ENCODE peak calls at places on chromosomes 5 and 9, in six cellular contexts. One of them, this sample, is unnamed.
A peak's percentile ranks its signal among the peaks of the same experiment; 100 is the strongest.

GRCh38 chr5:36607114-36607561 is 732 bp downstream of the SLC1A3 start:
- DNase-seq in GM23338: peak; percentile 66
- DNase-seq in uterus: no peak
- DNase-seq in Calu3: peak; percentile 14
- DNase-seq in pancreas: no peak
- DNase-seq in breast epithelium: no peak
- DNase-seq in this sample: no peak

GRCh38 chr5:97538916-97539315 is 355.9 kb upstream of the RIOK2 start:
- DNase-seq in GM23338: no peak
- DNase-seq in uterus: no peak
- DNase-seq in Calu3: no peak
- DNase-seq in pancreas: no peak
- DNase-seq in breast epithelium: no peak
- DNase-seq in this sample: no peak

GRCh38 chr5:143716856-143717255 is 95.1 kb upstream of the HMHB1 start:
- DNase-seq in GM23338: no peak
- DNase-seq in uterus: no peak
- DNase-seq in Calu3: no peak
- DNase-seq in pancreas: no peak
- DNase-seq in breast epithelium: no peak
- DNase-seq in this sample: no peak

GRCh38 chr5:173412566-173412965 is 84.4 kb upstream of the STC2 start:
- DNase-seq in GM23338: peak; percentile 11
- DNase-seq in uterus: no peak
- DNase-seq in Calu3: no peak
- DNase-seq in pancreas: no peak
- DNase-seq in breast epithelium: no peak
- DNase-seq in this sample: no peak

GRCh38 chr9:111898331-111899096 is 1.9 kb downstream of the UGCG start:
- DNase-seq in GM23338: no peak
- DNase-seq in uterus: no peak
- DNase-seq in Calu3: no peak
- DNase-seq in pancreas: no peak
- DNase-seq in breast epithelium: no peak
- DNase-seq in this sample: no peak

GRCh38 chr9:96651626-96652025 is 3.5 kb downstream of the PRXL2C start:
- DNase-seq in GM23338: peak; percentile 12
- DNase-seq in uterus: no peak
- DNase-seq in Calu3: no peak
- DNase-seq in pancreas: no peak
- DNase-seq in breast epithelium: no peak
- DNase-seq in this sample: no peak

GRCh38 chr9:132651259-132651658 is 18.5 kb downstream of the DDX31 start:
- DNase-seq in GM23338: no peak
- DNase-seq in uterus: no peak
- DNase-seq in Calu3: peak; percentile 22
- DNase-seq in pancreas: no peak
- DNase-seq in breast epithelium: no peak
- DNase-seq in this sample: peak; percentile 57

GRCh38 chr5:177473461-177473991 is at the start of gene DBN1:
- DNase-seq in GM23338: peak; percentile 80
- DNase-seq in uterus: no peak
- DNase-seq in Calu3: peak; percentile 72
- DNase-seq in pancreas: peak; percentile 66
- DNase-seq in breast epithelium: no peak
- DNase-seq in this sample: no peak

GRCh38 chr5:142491260-142491659 is 166.4 kb upstream of the SPRY4 start:
- DNase-seq in GM23338: peak; percentile 23
- DNase-seq in uterus: no peak
- DNase-seq in Calu3: no peak
- DNase-seq in pancreas: no peak
- DNase-seq in breast epithelium: no peak
- DNase-seq in this sample: no peak

GRCh38 chr9:21576331-21577189 is 94.4 kb upstream of the IFNE start:
- DNase-seq in GM23338: no peak
- DNase-seq in uterus: no peak
- DNase-seq in Calu3: peak; percentile 36
- DNase-seq in pancreas: no peak
- DNase-seq in breast epithelium: no peak
- DNase-seq in this sample: peak; percentile 75

GRCh38 chr5:149333711-149334443 is 11.4 kb upstream of the GRPEL2 start:
- DNase-seq in GM23338: no peak
- DNase-seq in uterus: no peak
- DNase-seq in Calu3: no peak
- DNase-seq in pancreas: no peak
- DNase-seq in breast epithelium: no peak
- DNase-seq in this sample: no peak

GRCh38 chr5:9474241-9475002 is 71.5 kb downstream of the SEMA5A start:
- DNase-seq in GM23338: no peak
- DNase-seq in uterus: no peak
- DNase-seq in Calu3: no peak
- DNase-seq in pancreas: no peak
- DNase-seq in breast epithelium: no peak
- DNase-seq in this sample: no peak

GRCh38 chr9:101381833-101382342 is 2.9 kb downstream of the BAAT start:
- DNase-seq in GM23338: no peak
- DNase-seq in uterus: no peak
- DNase-seq in Calu3: no peak
- DNase-seq in pancreas: no peak
- DNase-seq in breast epithelium: no peak
- DNase-seq in this sample: no peak

GRCh38 chr5:128254789-128255188 is 171.2 kb downstream of the SLC12A2 start:
- DNase-seq in GM23338: no peak
- DNase-seq in uterus: no peak
- DNase-seq in Calu3: no peak
- DNase-seq in pancreas: no peak
- DNase-seq in breast epithelium: no peak
- DNase-seq in this sample: no peak

GRCh38 chr9:123643518-123643917 is 286.4 kb downstream of the DENND1A start:
- DNase-seq in GM23338: no peak
- DNase-seq in uterus: no peak
- DNase-seq in Calu3: no peak
- DNase-seq in pancreas: no peak
- DNase-seq in breast epithelium: peak; percentile 50
- DNase-seq in this sample: no peak

GRCh38 chr9:8408575-8409190 is 609.1 kb upstream of the DMAC1 start:
- DNase-seq in GM23338: peak; percentile 48
- DNase-seq in uterus: no peak
- DNase-seq in Calu3: no peak
- DNase-seq in pancreas: no peak
- DNase-seq in breast epithelium: no peak
- DNase-seq in this sample: no peak

GRCh38 chr5:2750026-2750757 is 1.3 kb downstream of the IRX2 start:
- DNase-seq in GM23338: peak; percentile 93
- DNase-seq in uterus: no peak
- DNase-seq in Calu3: no peak
- DNase-seq in pancreas: no peak
- DNase-seq in breast epithelium: no peak
- DNase-seq in this sample: no peak
- TF ChIP-seq CTCF in GM23338: no peak
- TF ChIP-seq CTCF in uterus: no peak
- TF ChIP-seq CTCF in Calu3: no peak
- TF ChIP-seq CTCF in pancreas: no peak
- TF ChIP-seq CTCF in breast epithelium: no peak
- TF ChIP-seq CTCF in this sample: no peak

DNA sequence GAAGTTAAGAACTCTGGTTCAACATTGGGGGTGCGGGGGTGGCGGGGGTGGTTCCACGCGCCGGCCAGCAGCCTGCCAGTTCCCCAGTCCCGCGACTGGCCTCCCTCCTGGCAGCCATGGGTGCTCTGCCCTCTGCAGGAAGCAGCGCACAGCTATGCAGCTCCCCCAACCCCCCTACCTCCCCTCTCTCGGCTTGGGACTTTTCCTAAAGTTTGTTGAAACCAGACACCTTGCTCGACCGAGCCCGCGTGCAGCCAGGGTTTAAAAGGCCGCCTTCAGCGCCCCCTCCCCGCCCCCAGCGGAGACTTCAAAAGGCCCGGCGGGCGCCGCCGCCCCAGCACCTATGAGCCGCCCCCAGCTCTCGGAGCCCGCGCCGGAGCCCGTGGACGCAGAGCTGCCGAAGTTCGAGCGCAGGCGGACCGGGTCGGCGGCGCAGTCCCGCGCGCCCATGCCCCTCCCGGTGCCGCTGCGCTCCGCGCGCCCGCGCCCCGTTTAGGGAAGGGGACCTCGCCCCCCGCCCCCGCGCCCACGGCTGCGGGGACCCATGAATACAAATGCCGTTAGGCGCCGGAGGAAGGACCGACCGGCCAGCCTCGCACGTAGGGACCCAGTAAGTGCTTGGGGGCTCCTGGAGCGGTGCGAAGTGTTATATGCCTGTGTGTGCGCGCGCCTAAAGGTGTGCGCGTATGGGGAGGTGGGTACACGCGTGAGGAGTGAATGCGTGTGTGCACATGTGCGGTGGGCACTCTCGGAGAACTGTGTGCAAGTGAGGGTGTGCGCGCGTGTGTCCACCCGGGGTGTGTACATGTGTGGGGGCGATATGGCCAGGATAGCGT is 1.4 kb upstream of the COL27A1 start:
- DNase-seq in GM23338: peak; percentile 93
- DNase-seq in uterus: no peak
- DNase-seq in Calu3: peak; percentile 49
- DNase-seq in pancreas: peak; percentile 59
- DNase-seq in breast epithelium: no peak
- DNase-seq in this sample: no peak
- TF ChIP-seq CTCF in GM23338: peak; percentile 44
- TF ChIP-seq CTCF in uterus: no peak
- TF ChIP-seq CTCF in Calu3: no peak
- TF ChIP-seq CTCF in pancreas: no peak
- TF ChIP-seq CTCF in breast epithelium: no peak
- TF ChIP-seq CTCF in this sample: peak; percentile 55

GRCh38 chr9:131559416-131560000 is 14.2 kb downstream of the PRRT1B start:
- DNase-seq in GM23338: no peak
- DNase-seq in uterus: no peak
- DNase-seq in Calu3: no peak
- DNase-seq in pancreas: no peak
- DNase-seq in breast epithelium: no peak
- DNase-seq in this sample: no peak

GRCh38 chr9:131555841-131556673 is 10.7 kb downstream of the PRRT1B start:
- DNase-seq in GM23338: no peak
- DNase-seq in uterus: no peak
- DNase-seq in Calu3: no peak
- DNase-seq in pancreas: no peak
- DNase-seq in breast epithelium: no peak
- DNase-seq in this sample: no peak

GRCh38 chr9:131554088-131554864 is 9.0 kb downstream of the PRRT1B start:
- DNase-seq in GM23338: peak; percentile 65
- DNase-seq in uterus: no peak
- DNase-seq in Calu3: no peak
- DNase-seq in pancreas: no peak
- DNase-seq in breast epithelium: no peak
- DNase-seq in this sample: no peak

GRCh38 chr9:131554865-131555351 is 9.6 kb downstream of the PRRT1B start:
- DNase-seq in GM23338: peak; percentile 54
- DNase-seq in uterus: no peak
- DNase-seq in Calu3: no peak
- DNase-seq in pancreas: no peak
- DNase-seq in breast epithelium: no peak
- DNase-seq in this sample: no peak

DNA sequence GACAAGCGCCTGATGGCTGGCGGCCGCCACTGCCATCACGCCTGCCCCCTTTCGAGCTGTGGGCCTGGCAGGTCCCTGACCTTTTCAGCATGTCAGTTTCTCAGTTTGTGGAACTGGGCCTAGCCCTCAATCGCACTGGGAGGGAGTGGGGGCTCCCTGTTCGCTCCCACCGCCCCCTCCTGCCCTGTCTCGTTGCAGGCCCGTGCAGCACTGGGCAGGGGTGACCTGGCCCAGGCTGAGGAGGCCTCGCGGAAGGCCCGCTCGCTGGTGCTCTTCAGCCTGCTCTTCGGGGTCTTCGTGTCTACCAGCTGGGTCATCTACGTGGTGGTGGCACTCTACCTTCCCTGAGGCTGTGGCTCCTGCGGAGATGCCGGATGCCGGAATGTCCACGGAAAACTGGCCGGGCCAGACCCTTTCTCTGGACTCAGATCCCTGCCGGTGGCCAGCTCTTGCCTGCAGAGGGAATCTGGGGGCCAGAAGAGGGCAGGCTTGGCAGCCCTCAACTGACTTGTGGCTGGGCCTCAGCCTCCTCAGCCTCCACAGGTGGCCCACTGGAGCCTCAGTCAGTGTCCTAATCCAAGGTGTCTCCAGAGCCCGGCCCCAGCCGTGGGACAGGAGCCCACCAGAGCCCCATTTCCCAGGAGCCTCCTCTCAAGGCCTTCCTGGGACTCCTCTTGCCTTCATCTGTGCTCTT is 12.7 kb downstream of the PRRT1B start:
- DNase-seq in GM23338: no peak
- DNase-seq in uterus: no peak
- DNase-seq in Calu3: no peak
- DNase-seq in pancreas: no peak
- DNase-seq in breast epithelium: no peak
- DNase-seq in this sample: no peak
- TF ChIP-seq CTCF in GM23338: no peak
- TF ChIP-seq CTCF in uterus: no peak
- TF ChIP-seq CTCF in Calu3: no peak
- TF ChIP-seq CTCF in pancreas: no peak
- TF ChIP-seq CTCF in breast epithelium: no peak
- TF ChIP-seq CTCF in this sample: no peak

GRCh38 chr9:27549196-27549737 is 19.7 kb upstream of the MOB3B start:
- DNase-seq in GM23338: no peak
- DNase-seq in uterus: no peak
- DNase-seq in Calu3: no peak
- DNase-seq in pancreas: no peak
- DNase-seq in breast epithelium: no peak
- DNase-seq in this sample: peak; percentile 38

GRCh38 chr9:27545471-27545870 is 15.9 kb upstream of the MOB3B start:
- DNase-seq in GM23338: no peak
- DNase-seq in uterus: no peak
- DNase-seq in Calu3: no peak
- DNase-seq in pancreas: no peak
- DNase-seq in breast epithelium: no peak
- DNase-seq in this sample: no peak

GRCh38 chr9:27542519-27542918 is 12.9 kb upstream of the MOB3B start:
- DNase-seq in GM23338: no peak
- DNase-seq in uterus: no peak
- DNase-seq in Calu3: no peak
- DNase-seq in pancreas: no peak
- DNase-seq in breast epithelium: peak; percentile 52
- DNase-seq in this sample: no peak

DNA sequence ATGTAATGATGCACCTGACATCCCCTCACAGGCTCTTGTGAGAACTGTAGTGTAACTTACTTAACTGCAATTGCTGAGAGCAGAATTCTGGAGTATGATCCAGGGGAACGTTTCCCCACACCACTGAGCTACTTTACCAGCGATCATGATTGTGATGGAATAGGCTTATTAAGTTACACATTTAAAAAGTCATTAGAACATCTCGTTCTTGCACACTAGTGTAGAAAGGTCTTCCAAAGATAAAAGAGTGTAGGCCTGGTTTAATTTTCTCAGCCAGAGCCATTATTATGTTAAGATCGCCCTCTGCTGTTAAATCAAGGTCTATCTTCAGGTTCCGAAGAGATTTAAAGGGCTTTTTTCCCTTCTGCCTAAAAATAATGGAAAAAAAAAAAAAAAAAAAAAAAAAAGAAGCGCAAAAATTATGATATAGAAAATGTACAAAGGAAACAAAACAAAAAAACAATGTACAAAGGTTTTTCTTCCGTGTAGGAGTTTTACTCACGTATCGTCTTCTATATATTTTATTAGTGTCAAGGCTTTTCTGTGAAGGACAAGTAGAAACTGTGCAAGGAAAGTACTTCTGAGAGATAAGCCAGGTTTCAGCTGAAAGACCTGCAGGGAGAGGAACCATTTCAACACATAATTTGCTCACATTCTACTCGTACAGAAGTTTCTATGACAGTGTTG is 18.6 kb upstream of the MOB3B start:
- DNase-seq in GM23338: peak; percentile 66
- DNase-seq in uterus: no peak
- DNase-seq in Calu3: no peak
- DNase-seq in pancreas: no peak
- DNase-seq in breast epithelium: no peak
- DNase-seq in this sample: no peak
- TF ChIP-seq CTCF in GM23338: peak; percentile 62
- TF ChIP-seq CTCF in uterus: peak; percentile 65
- TF ChIP-seq CTCF in Calu3: no peak
- TF ChIP-seq CTCF in pancreas: peak; percentile 12
- TF ChIP-seq CTCF in breast epithelium: peak; percentile 56
- TF ChIP-seq CTCF in this sample: peak; percentile 52

This sample was measured in AG09319.